ENCODE peak calls at places on chromosomes 11 and 22, in nine cellular contexts. O is PC-3, Q is RWPE1, V is kidney, U is spleen, W is GM23248, K is stomach, T is gastrocnemius medialis, G is mesenchymal stem cell. R is an unnamed sample.

GRCh38 chr22:23060612-23061400 is 9.5 kb upstream of the GNAZ start:
- DNase-seq in O (no peak), Q (no peak), V (peak), U (peak), W (no peak), K (peak), T (no peak), G (no peak), R (no peak)

GRCh38 chr11:115348404-115348803 is 155.8 kb downstream of the CADM1 start:
- DNase-seq in O (no peak), Q (no peak), V (no peak), U (no peak), W (no peak), K (no peak), T (no peak), G (no peak), R (no peak)

GRCh38 chr11:8342821-8343681 is 79.4 kb upstream of the LMO1 start:
- DNase-seq in O (peak), Q (no peak), V (peak), U (no peak), W (no peak), K (no peak), T (no peak), G (no peak), R (no peak)

GRCh38 chr22:37514526-37515051 is 4.6 kb downstream of the CARD10 start:
- DNase-seq in O (no peak), Q (no peak), V (peak), U (no peak), W (no peak), K (no peak), T (no peak), G (no peak), R (no peak)

GRCh38 chr11:12544986-12545775 is 129.0 kb upstream of the TEAD1 start:
- DNase-seq in O (no peak), Q (no peak), V (no peak), U (no peak), W (peak), K (no peak), T (no peak), G (peak), R (no peak)

GRCh38 chr11:116177521-116178220 is 595.1 kb downstream of the BUD13 start:
- DNase-seq in O (peak), Q (no peak), V (no peak), U (no peak), W (no peak), K (no peak), T (no peak), G (no peak), R (no peak)

GRCh38 chr11:75031224-75031753 is 42.6 kb downstream of the NEU3 start:
- DNase-seq in O (peak), Q (peak), V (no peak), U (no peak), W (peak), K (no peak), T (no peak), G (peak), R (peak)

GRCh38 chr11:126318642-126319373 is 14.9 kb downstream of the DCPS start:
- DNase-seq in O (peak), Q (peak), V (no peak), U (no peak), W (peak), K (no peak), T (no peak), G (peak), R (peak)

GRCh38 chr11:68141247-68142027 is 20.2 kb upstream of the CHKA start:
- DNase-seq in O (no peak), Q (no peak), V (no peak), U (no peak), W (no peak), K (no peak), T (no peak), G (no peak), R (no peak)

GRCh38 chr11:124943242-124943641 is 7.4 kb upstream of the HEPACAM start:
- DNase-seq in O (no peak), Q (no peak), V (no peak), U (no peak), W (no peak), K (no peak), T (no peak), G (no peak), R (no peak)

GRCh38 chr22:46652081-46652929 is 32.1 kb downstream of the GRAMD4 start:
- DNase-seq in O (no peak), Q (no peak), V (no peak), U (no peak), W (no peak), K (no peak), T (no peak), G (peak), R (peak)

GRCh38 chr11:32213223-32213622 is 122.3 kb downstream of the RCN1 start:
- DNase-seq in O (peak), Q (no peak), V (no peak), U (no peak), W (peak), K (no peak), T (no peak), G (peak), R (peak)

GRCh38 chr11:70948855-70949551 is 303.4 kb downstream of the SHANK2 start:
- DNase-seq in O (no peak), Q (no peak), V (peak), U (no peak), W (no peak), K (peak), T (no peak), G (no peak), R (no peak)

GRCh38 chr11:83317757-83318548 is 31.8 kb upstream of the CCDC90B start:
- DNase-seq in O (no peak), Q (no peak), V (no peak), U (no peak), W (no peak), K (no peak), T (no peak), G (no peak), R (no peak)

GRCh38 chr11:126357055-126357962 is 1.8 kb downstream of the ST3GAL4 start:
- DNase-seq in O (no peak), Q (no peak), V (no peak), U (peak), W (peak), K (no peak), T (no peak), G (no peak), R (no peak)

GRCh38 chr11:105236631-105237030 is 97.1 kb upstream of the CARD18 start:
- DNase-seq in O (peak), Q (no peak), V (no peak), U (no peak), W (peak), K (no peak), T (no peak), G (peak), R (no peak)

GRCh38 chr11:102244681-102245409 is 72.4 kb upstream of the BIRC3 start:
- DNase-seq in O (peak), Q (peak), V (no peak), U (no peak), W (peak), K (no peak), T (no peak), G (peak), R (no peak)

GRCh38 chr11:30992513-30992849 is 377.1 kb downstream of the DCDC1 start:
- DNase-seq in O (no peak), Q (no peak), V (no peak), U (no peak), W (no peak), K (no peak), T (no peak), G (no peak), R (peak)

GRCh38 chr11:6404341-6405038 is 14.2 kb downstream of the SMPD1 start:
- DNase-seq in O (no peak), Q (no peak), V (no peak), U (no peak), W (peak), K (no peak), T (no peak), G (peak), R (no peak)

GRCh38 chr11:1992111-1992510 is 5.5 kb downstream of the H19 start:
- DNase-seq in O (no peak), Q (no peak), V (peak), U (peak), W (no peak), K (no peak), T (no peak), G (no peak), R (no peak)

GRCh38 chr11:61654397-61654829 is 25.8 kb upstream of the DAGLA start:
- DNase-seq in O (no peak), Q (no peak), V (peak), U (peak), W (no peak), K (no peak), T (peak), G (no peak), R (no peak)

GRCh38 chr11:92739020-92739419 is 230.4 kb upstream of the MTNR1B start:
- DNase-seq in O (no peak), Q (no peak), V (no peak), U (no peak), W (peak), K (no peak), T (peak), G (no peak), R (no peak)

GRCh38 chr11:67022961-67023956 is at the start of gene SYT12:
- DNase-seq in O (peak), Q (no peak), V (peak), U (no peak), W (peak), K (no peak), T (no peak), G (no peak), R (peak)

GRCh38 chr11:95545116-95545875 is 244.3 kb downstream of the FAM76B start:
- DNase-seq in O (no peak), Q (no peak), V (no peak), U (no peak), W (peak), K (no peak), T (no peak), G (no peak), R (no peak)

GRCh38 chr11:61709572-61709971 is 29.4 kb downstream of the DAGLA start:
- DNase-seq in O (no peak), Q (no peak), V (no peak), U (no peak), W (no peak), K (no peak), T (peak), G (no peak), R (no peak)

GRCh38 chr22:36081023-36081431 is 52.4 kb upstream of the RBFOX2 start:
- DNase-seq in O (no peak), Q (no peak), V (no peak), U (no peak), W (peak), K (no peak), T (no peak), G (peak), R (peak)

GRCh38 chr22:43925433-43926348 is 2.1 kb downstream of the PNPLA3 start:
- DNase-seq in O (no peak), Q (peak), V (no peak), U (no peak), W (no peak), K (no peak), T (peak), G (peak), R (peak)

GRCh38 chr22:26416256-26416655 is 12.8 kb upstream of the ASPHD2 start:
- DNase-seq in O (no peak), Q (no peak), V (no peak), U (no peak), W (no peak), K (no peak), T (no peak), G (no peak), R (no peak)
- H3K27ac ChIP-seq in O (no peak), Q (peak), V (no peak), U (no peak), W (no peak), K (no peak), T (no peak), G (no peak), R (no peak)

GRCh38 chr11:64876835-64877341 is 1.5 kb downstream of the EHD1 start:
- DNase-seq in O (peak), Q (peak), V (peak), U (peak), W (peak), K (peak), T (peak), G (peak), R (peak)

GRCh38 chr11:64874841-64875240 is 3.6 kb downstream of the EHD1 start:
- DNase-seq in O (no peak), Q (no peak), V (peak), U (peak), W (no peak), K (no peak), T (no peak), G (no peak), R (no peak)

GRCh38 chr11:64877390-64878222 is 815 bp downstream of the EHD1 start:
- DNase-seq in O (peak), Q (no peak), V (peak), U (peak), W (peak), K (no peak), T (no peak), G (no peak), R (no peak)

GRCh38 chr11:64875369-64876225 is 2.8 kb downstream of the EHD1 start:
- DNase-seq in O (no peak), Q (no peak), V (no peak), U (peak), W (peak), K (no peak), T (no peak), G (no peak), R (no peak)

DNA sequence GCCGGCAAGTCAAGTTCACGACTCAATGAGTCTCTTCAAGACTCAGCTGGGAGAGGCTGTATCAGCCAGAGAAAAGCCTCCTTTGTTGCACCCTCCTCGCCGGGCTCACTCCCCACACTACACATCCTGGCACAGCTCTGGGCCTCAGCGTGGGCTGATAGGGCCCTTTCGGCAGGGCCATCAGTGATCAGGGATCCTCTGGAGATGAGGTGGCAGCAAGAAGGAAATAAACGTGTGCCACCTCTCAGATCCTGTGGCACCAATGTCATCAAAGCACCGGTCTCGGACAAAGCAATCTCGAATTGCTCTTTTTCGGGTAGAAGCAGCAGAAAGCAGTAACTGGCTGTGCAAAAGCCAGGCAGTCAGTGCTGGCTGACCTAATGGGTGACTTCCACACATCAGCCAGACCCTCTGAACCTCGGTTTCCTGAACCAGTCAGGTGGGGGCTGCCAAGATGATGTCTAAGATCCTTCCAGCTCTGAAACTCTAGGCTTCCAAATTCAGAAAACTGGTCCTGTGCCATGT is 2.1 kb downstream of the EHD1 start:
- DNase-seq in O (no peak), Q (no peak), V (peak), U (peak), W (peak), K (no peak), T (no peak), G (no peak), R (no peak)
- H3K27ac ChIP-seq in O (peak), Q (peak), V (peak), U (peak), W (peak), K (peak), T (peak), G (peak), R (peak)

GRCh38 chr11:28108909-28109308 is 721 bp downstream of the METTL15 start:
- DNase-seq in O (no peak), Q (no peak), V (no peak), U (no peak), W (peak), K (no peak), T (no peak), G (peak), R (no peak)
- H3K27ac ChIP-seq in O (peak), Q (no peak), V (no peak), U (peak), W (peak), K (peak), T (peak), G (no peak), R (peak)

DNA sequence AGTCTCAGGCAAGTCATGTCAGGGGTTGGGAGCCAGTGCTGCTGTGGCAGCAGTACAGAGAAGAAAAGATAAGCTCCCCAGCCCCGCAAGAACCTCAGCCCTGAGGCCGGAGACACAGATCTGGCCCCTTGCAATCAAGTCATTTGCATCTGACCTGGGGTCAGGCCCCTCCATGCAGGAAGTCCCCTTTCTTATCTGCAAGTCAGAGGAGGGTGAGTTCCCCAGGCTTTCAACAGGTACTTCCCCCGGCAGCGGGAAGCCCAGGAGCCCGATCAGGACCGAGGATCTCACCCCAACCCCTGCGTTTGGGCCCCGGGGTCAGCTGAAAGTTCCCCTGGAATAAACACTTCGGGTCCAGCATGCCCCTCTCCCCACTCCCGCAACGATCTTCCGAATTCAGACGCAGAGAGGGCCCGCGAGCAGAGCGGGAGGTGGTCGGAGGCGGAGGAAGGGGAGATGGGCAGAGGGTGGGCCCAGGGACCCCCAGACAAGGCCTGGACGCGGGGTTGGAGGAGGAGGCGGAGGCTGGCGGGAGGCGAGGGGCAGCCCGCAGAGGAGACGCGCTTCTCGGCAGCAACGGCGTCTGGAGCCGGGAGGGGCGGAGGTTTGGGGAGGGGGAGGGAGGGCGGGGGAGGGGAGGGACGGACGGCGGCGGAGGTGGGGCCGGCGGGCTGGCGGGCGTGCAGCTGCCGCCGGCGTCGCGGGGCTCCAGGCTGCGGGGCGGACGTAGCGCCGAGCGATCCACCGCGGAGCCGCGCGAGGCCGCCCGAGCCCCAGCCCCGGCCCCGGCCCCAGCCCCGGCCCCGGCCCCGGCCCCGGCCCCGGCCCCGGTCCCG is at the start of gene TSPAN18:
- DNase-seq in O (no peak), Q (no peak), V (peak), U (peak), W (peak), K (no peak), T (no peak), G (no peak), R (peak)
- H3K27ac ChIP-seq in O (no peak), Q (no peak), V (peak), U (peak), W (no peak), K (peak), T (peak), G (no peak), R (peak)

GRCh38 chr22:32818446-32819115 is 17.1 kb downstream of the TIMP3 start:
- DNase-seq in O (no peak), Q (no peak), V (no peak), U (no peak), W (no peak), K (no peak), T (no peak), G (no peak), R (no peak)
- H3K27ac ChIP-seq in O (no peak), Q (peak), V (peak), U (peak), W (peak), K (no peak), T (peak), G (no peak), R (no peak)

GRCh38 chr11:3615998-3616397 is 25.8 kb downstream of the ART5 start:
- DNase-seq in O (no peak), Q (no peak), V (no peak), U (peak), W (no peak), K (no peak), T (no peak), G (no peak), R (no peak)
- H3K27ac ChIP-seq in O (no peak), Q (no peak), V (no peak), U (no peak), W (no peak), K (no peak), T (peak), G (no peak), R (no peak)

GRCh38 chr11:111719379-111719778 is 46.8 kb downstream of the PPP2R1B start:
- DNase-seq in O (peak), Q (no peak), V (no peak), U (no peak), W (peak), K (no peak), T (no peak), G (no peak), R (no peak)
- H3K27ac ChIP-seq in O (peak), Q (no peak), V (no peak), U (no peak), W (no peak), K (no peak), T (peak), G (no peak), R (no peak)

GRCh38 chr11:76772100-76772782 is 10.9 kb upstream of the TSKU start:
- DNase-seq in O (no peak), Q (no peak), V (no peak), U (no peak), W (no peak), K (no peak), T (no peak), G (peak), R (peak)
- H3K27ac ChIP-seq in O (peak), Q (peak), V (peak), U (peak), W (no peak), K (peak), T (peak), G (peak), R (peak)

DNA sequence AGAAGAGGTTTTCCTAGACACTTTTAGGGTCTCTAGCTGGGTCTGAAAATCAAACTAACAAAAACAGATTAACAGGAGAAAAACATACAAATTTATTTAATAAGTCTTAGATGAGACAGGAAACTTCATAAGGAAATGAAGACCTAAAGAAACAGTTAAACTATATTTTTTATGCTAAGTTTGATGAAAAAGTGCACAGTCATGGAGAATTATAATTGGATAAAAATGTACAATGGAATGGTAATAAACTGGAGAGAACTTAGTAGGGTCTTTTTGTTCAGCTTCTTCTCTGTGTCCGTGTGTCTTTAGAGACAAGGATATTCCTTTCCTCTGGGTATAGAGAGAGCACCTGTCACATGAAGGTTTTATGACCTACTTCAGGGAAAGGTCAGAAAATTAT is 323.4 kb downstream of the RAB38 start:
- DNase-seq in O (no peak), Q (no peak), V (no peak), U (no peak), W (no peak), K (no peak), T (no peak), G (no peak), R (no peak)
- H3K27ac ChIP-seq in O (peak), Q (no peak), V (no peak), U (no peak), W (no peak), K (no peak), T (no peak), G (no peak), R (no peak)